ENCODE peak calls at places on chromosomes 4 and X, in five cellular contexts. One of them, this sample, is unnamed.
A peak's percentile ranks its signal among the peaks of the same experiment; 100 is the strongest.

GRCh38 chr4:169071781-169072180 is 61.7 kb upstream of the CBR4 start:
- DNase-seq in adrenal gland: no peak
- DNase-seq in HepG2: no peak
- DNase-seq in spleen: no peak
- DNase-seq in stomach: no peak
- DNase-seq in this sample: no peak

GRCh38 chr4:21205821-21206531 is 505.7 kb downstream of the PACRGL start:
- DNase-seq in stomach: no peak
- DNase-seq in spleen: no peak
- DNase-seq in HepG2: peak; percentile 89
- DNase-seq in adrenal gland: no peak
- DNase-seq in this sample: no peak

GRCh38 chr4:176538217-176538925 is 218.6 kb downstream of the SPCS3 start:
- DNase-seq in adrenal gland: no peak
- DNase-seq in spleen: no peak
- DNase-seq in stomach: no peak
- DNase-seq in HepG2: no peak
- DNase-seq in this sample: no peak

GRCh38 chr4:142824368-142824767 is 21.7 kb downstream of the INPP4B start:
- DNase-seq in HepG2: no peak
- DNase-seq in stomach: no peak
- DNase-seq in adrenal gland: no peak
- DNase-seq in spleen: no peak
- DNase-seq in this sample: no peak

GRCh38 chrX:39497717-39498265 is 600.0 kb downstream of the BCOR start:
- DNase-seq in HepG2: no peak
- DNase-seq in adrenal gland: no peak
- DNase-seq in spleen: no peak
- DNase-seq in stomach: no peak
- DNase-seq in this sample: no peak

GRCh38 chr4:120007171-120007894 is 59.3 kb downstream of the MAD2L1 start:
- DNase-seq in adrenal gland: no peak
- DNase-seq in spleen: no peak
- DNase-seq in HepG2: no peak
- DNase-seq in stomach: no peak
- DNase-seq in this sample: no peak

GRCh38 chrX:106874075-106874474 is 29.1 kb downstream of the RIPPLY1 start:
- DNase-seq in spleen: no peak
- DNase-seq in adrenal gland: no peak
- DNase-seq in HepG2: peak; percentile 4
- DNase-seq in stomach: no peak
- DNase-seq in this sample: no peak

GRCh38 chr4:44421330-44421729 is 27.3 kb downstream of the KCTD8 start:
- DNase-seq in HepG2: no peak
- DNase-seq in spleen: no peak
- DNase-seq in adrenal gland: no peak
- DNase-seq in stomach: no peak
- DNase-seq in this sample: no peak

GRCh38 chrX:81195712-81196111 is 6.0 kb downstream of the HMGN5 start:
- DNase-seq in stomach: peak; percentile 57
- DNase-seq in spleen: no peak
- DNase-seq in HepG2: peak; percentile 27
- DNase-seq in adrenal gland: peak; percentile 57
- DNase-seq in this sample: peak; percentile 9

GRCh38 chr4:90641856-90642599 is 514.8 kb downstream of the CCSER1 start:
- DNase-seq in adrenal gland: no peak
- DNase-seq in spleen: no peak
- DNase-seq in stomach: no peak
- DNase-seq in HepG2: no peak
- DNase-seq in this sample: no peak

GRCh38 chr4:73617256-73617655 is 3.0 kb downstream of the RASSF6 start:
- DNase-seq in spleen: no peak
- DNase-seq in stomach: no peak
- DNase-seq in adrenal gland: no peak
- DNase-seq in HepG2: no peak
- DNase-seq in this sample: no peak

GRCh38 chrX:68846536-68846935 is 17.7 kb downstream of the EFNB1 start:
- DNase-seq in adrenal gland: no peak
- DNase-seq in stomach: no peak
- DNase-seq in HepG2: no peak
- DNase-seq in spleen: no peak
- DNase-seq in this sample: no peak

GRCh38 chrX:13649823-13650222 is 3.1 kb upstream of the TCEANC start:
- DNase-seq in spleen: no peak
- DNase-seq in HepG2: no peak
- DNase-seq in adrenal gland: no peak
- DNase-seq in stomach: no peak
- DNase-seq in this sample: no peak

GRCh38 chrX:143472334-143472938 is 44.8 kb downstream of the SPANXN3 start:
- DNase-seq in stomach: no peak
- DNase-seq in adrenal gland: no peak
- DNase-seq in HepG2: no peak
- DNase-seq in spleen: no peak
- DNase-seq in this sample: no peak

GRCh38 chrX:136162827-136163427 is 15.6 kb downstream of the FHL1 start:
- DNase-seq in spleen: no peak
- DNase-seq in HepG2: peak; percentile 13
- DNase-seq in stomach: peak; percentile 50
- DNase-seq in adrenal gland: peak; percentile 57
- DNase-seq in this sample: peak; percentile 51

GRCh38 chr4:149765630-149766029 is 50.0 kb downstream of the IQCM start:
- DNase-seq in spleen: no peak
- DNase-seq in adrenal gland: no peak
- DNase-seq in HepG2: no peak
- DNase-seq in stomach: no peak
- DNase-seq in this sample: no peak

GRCh38 chrX:53398216-53398615 is 24.2 kb downstream of the SMC1A start:
- DNase-seq in stomach: no peak
- DNase-seq in spleen: no peak
- DNase-seq in HepG2: no peak
- DNase-seq in adrenal gland: no peak
- DNase-seq in this sample: no peak

GRCh38 chrX:15674514-15674898 is 9.9 kb upstream of the CLTRN start:
- DNase-seq in spleen: peak; percentile 96
- DNase-seq in HepG2: peak; percentile 91
- DNase-seq in adrenal gland: peak; percentile 99
- DNase-seq in stomach: peak; percentile 98
- DNase-seq in this sample: peak; percentile 95

GRCh38 chr4:133149932-133150642 is 993 bp downstream of the PCDH10 start:
- DNase-seq in adrenal gland: no peak
- DNase-seq in spleen: no peak
- DNase-seq in stomach: no peak
- DNase-seq in HepG2: no peak
- DNase-seq in this sample: no peak

GRCh38 chrX:14235004-14235403 is 205.3 kb upstream of the GEMIN8 start:
- DNase-seq in spleen: no peak
- DNase-seq in adrenal gland: no peak
- DNase-seq in stomach: no peak
- DNase-seq in HepG2: no peak
- DNase-seq in this sample: no peak

GRCh38 chrX:50838820-50839600 is 25.0 kb upstream of the SHROOM4 start:
- DNase-seq in spleen: no peak
- DNase-seq in HepG2: no peak
- DNase-seq in adrenal gland: no peak
- DNase-seq in stomach: no peak
- DNase-seq in this sample: no peak

GRCh38 chr4:56666279-56666678 is 14.8 kb downstream of the HOPX start:
- DNase-seq in stomach: no peak
- DNase-seq in spleen: no peak
- DNase-seq in adrenal gland: no peak
- DNase-seq in HepG2: no peak
- DNase-seq in this sample: no peak

GRCh38 chr4:85084371-85085170 is 118.1 kb upstream of the WDFY3 start:
- DNase-seq in stomach: no peak
- DNase-seq in adrenal gland: peak; percentile 15
- DNase-seq in HepG2: peak; percentile 60
- DNase-seq in spleen: no peak
- DNase-seq in this sample: no peak

GRCh38 chr4:35521682-35522081 is 722.6 kb downstream of the ARAP2 start:
- DNase-seq in spleen: no peak
- DNase-seq in HepG2: no peak
- DNase-seq in adrenal gland: no peak
- DNase-seq in stomach: no peak
- DNase-seq in this sample: no peak

GRCh38 chrX:136541294-136541693 is 9.3 kb downstream of the VGLL1 start:
- DNase-seq in HepG2: no peak
- DNase-seq in adrenal gland: no peak
- DNase-seq in spleen: no peak
- DNase-seq in stomach: no peak
- DNase-seq in this sample: no peak

GRCh38 chr4:176380352-176381157 is 60.8 kb downstream of the SPCS3 start:
- DNase-seq in adrenal gland: no peak
- DNase-seq in spleen: peak; percentile 42
- DNase-seq in HepG2: no peak
- DNase-seq in stomach: no peak
- DNase-seq in this sample: no peak

GRCh38 chrX:16826207-16826606 is 39.9 kb downstream of the TXLNG start:
- DNase-seq in HepG2: peak; percentile 78
- DNase-seq in stomach: no peak
- DNase-seq in spleen: no peak
- DNase-seq in adrenal gland: no peak
- DNase-seq in this sample: no peak

GRCh38 chrX:119943185-119943988 is at the start of gene NKAP:
- DNase-seq in stomach: peak; percentile 76
- DNase-seq in HepG2: peak; percentile 86
- DNase-seq in spleen: peak; percentile 87
- DNase-seq in adrenal gland: peak; percentile 87
- DNase-seq in this sample: peak; percentile 61

GRCh38 chr4:146381263-146381872 is 140.4 kb downstream of the SLC10A7 start:
- DNase-seq in stomach: no peak
- DNase-seq in spleen: no peak
- DNase-seq in HepG2: no peak
- DNase-seq in adrenal gland: no peak
- DNase-seq in this sample: no peak

GRCh38 chrX:134692990-134693389 is 34.7 kb upstream of the PLAC1 start:
- DNase-seq in stomach: no peak
- DNase-seq in spleen: no peak
- DNase-seq in HepG2: no peak
- DNase-seq in adrenal gland: no peak
- DNase-seq in this sample: no peak

GRCh38 chr4:38069271-38069760 is 109.1 kb downstream of the PTTG2 start:
- DNase-seq in stomach: peak; percentile 67
- DNase-seq in adrenal gland: peak; percentile 76
- DNase-seq in spleen: no peak
- DNase-seq in HepG2: no peak
- DNase-seq in this sample: no peak

GRCh38 chr4:138035781-138036258 is 206.3 kb downstream of the SLC7A11 start:
- DNase-seq in spleen: no peak
- DNase-seq in adrenal gland: no peak
- DNase-seq in stomach: no peak
- DNase-seq in HepG2: peak; percentile 52
- DNase-seq in this sample: no peak

GRCh38 chr4:20840648-20841190 is 140.5 kb downstream of the PACRGL start:
- DNase-seq in adrenal gland: no peak
- DNase-seq in HepG2: no peak
- DNase-seq in spleen: no peak
- DNase-seq in stomach: no peak
- DNase-seq in this sample: no peak

GRCh38 chrX:48487362-48487785 is 11.4 kb downstream of the FTSJ1 start:
- DNase-seq in HepG2: peak; percentile 30
- DNase-seq in adrenal gland: no peak
- DNase-seq in stomach: peak; percentile 57
- DNase-seq in spleen: peak; percentile 52
- DNase-seq in this sample: no peak

GRCh38 chrX:154354013-154354412 is 20.4 kb downstream of the FLNA start:
- DNase-seq in spleen: no peak
- DNase-seq in adrenal gland: no peak
- DNase-seq in HepG2: no peak
- DNase-seq in stomach: no peak
- DNase-seq in this sample: no peak
- TF ChIP-seq POLR2A in spleen: no peak
- TF ChIP-seq POLR2A in adrenal gland: no peak
- TF ChIP-seq POLR2A in HepG2: no peak
- TF ChIP-seq POLR2A in stomach: no peak
- TF ChIP-seq POLR2A in this sample: no peak

GRCh38 chr4:6199344-6199921 is 916 bp downstream of the JAKMIP1 start:
- DNase-seq in HepG2: no peak
- DNase-seq in adrenal gland: no peak
- DNase-seq in spleen: no peak
- DNase-seq in stomach: no peak
- DNase-seq in this sample: no peak

GRCh38 chr4:6197433-6198174 is 2.7 kb downstream of the JAKMIP1 start:
- DNase-seq in stomach: no peak
- DNase-seq in HepG2: no peak
- DNase-seq in adrenal gland: no peak
- DNase-seq in spleen: peak; percentile 66
- DNase-seq in this sample: no peak

GRCh38 chr4:6198278-6198677 is 2.1 kb downstream of the JAKMIP1 start:
- DNase-seq in spleen: peak; percentile 73
- DNase-seq in stomach: no peak
- DNase-seq in adrenal gland: no peak
- DNase-seq in HepG2: no peak
- DNase-seq in this sample: no peak

GRCh38 chr4:6200011-6200921 is at the start of gene JAKMIP1:
- DNase-seq in adrenal gland: peak; percentile 73
- DNase-seq in spleen: peak; percentile 89
- DNase-seq in HepG2: peak; percentile 25
- DNase-seq in stomach: peak; percentile 87
- DNase-seq in this sample: peak; percentile 15

GRCh38 chr4:6198768-6199343 is 1.5 kb downstream of the JAKMIP1 start:
- DNase-seq in spleen: peak; percentile 74
- DNase-seq in adrenal gland: no peak
- DNase-seq in HepG2: no peak
- DNase-seq in stomach: no peak
- DNase-seq in this sample: no peak
- H3K4me3 ChIP-seq in spleen: peak overlapping the region; percentile 65
- H3K4me3 ChIP-seq in adrenal gland: no peak overlapping the region
- H3K4me3 ChIP-seq in HepG2: no peak overlapping the region
- H3K4me3 ChIP-seq in stomach: peak overlapping the region; percentile 78
- H3K4me3 ChIP-seq in this sample: no peak overlapping the region

GRCh38 chr4:148061795-148062194 is 329.9 kb downstream of the ARHGAP10 start:
- DNase-seq in stomach: no peak
- DNase-seq in spleen: no peak
- DNase-seq in adrenal gland: no peak
- DNase-seq in HepG2: no peak
- DNase-seq in this sample: no peak
- H3K4me1 ChIP-seq in stomach: peaks cover 74% of the 10 kb centered on the region
- H3K4me1 ChIP-seq in spleen: peaks cover 6% of the 10 kb centered on the region
- H3K4me1 ChIP-seq in adrenal gland: peaks cover 3% of the 10 kb centered on the region
- H3K4me1 ChIP-seq in HepG2: no peaks in the 10 kb centered on the region
- H3K4me1 ChIP-seq in this sample: peaks cover 66% of the 10 kb centered on the region

GRCh38 chrX:71623105-71623450 is 4.8 kb upstream of the CXCR3 start:
- DNase-seq in stomach: no peak
- DNase-seq in adrenal gland: no peak
- DNase-seq in spleen: no peak
- DNase-seq in HepG2: no peak
- DNase-seq in this sample: no peak

GRCh38 chrX:71625471-71625870 is 7.2 kb upstream of the CXCR3 start:
- DNase-seq in adrenal gland: no peak
- DNase-seq in spleen: no peak
- DNase-seq in stomach: no peak
- DNase-seq in HepG2: peak; percentile 27
- DNase-seq in this sample: no peak

GRCh38 chrX:71623714-71624113 is 5.4 kb upstream of the CXCR3 start:
- DNase-seq in stomach: no peak
- DNase-seq in adrenal gland: no peak
- DNase-seq in spleen: no peak
- DNase-seq in HepG2: no peak
- DNase-seq in this sample: no peak

GRCh38 chrX:71621644-71622346 is 3.5 kb upstream of the CXCR3 start:
- DNase-seq in adrenal gland: no peak
- DNase-seq in spleen: no peak
- DNase-seq in stomach: no peak
- DNase-seq in HepG2: no peak
- DNase-seq in this sample: no peak

GRCh38 chrX:71622347-71623104 is 4.2 kb upstream of the CXCR3 start:
- DNase-seq in stomach: peak; percentile 79
- DNase-seq in HepG2: peak; percentile 58
- DNase-seq in spleen: peak; percentile 90
- DNase-seq in adrenal gland: peak; percentile 76
- DNase-seq in this sample: peak; percentile 84
- TF ChIP-seq POLR2A in stomach: no peak
- TF ChIP-seq POLR2A in HepG2: no peak
- TF ChIP-seq POLR2A in spleen: no peak
- TF ChIP-seq POLR2A in adrenal gland: no peak
- TF ChIP-seq POLR2A in this sample: no peak